ENCODE peak calls at places on chromosomes 7 and 10, in four cellular contexts. T is upper lobe of right lung, E is prostate gland, I is kidney epithelial cell. C is an unnamed sample.

GRCh38 chr10:65470986-65471385 is 1454.8 kb upstream of the LRRTM3 start:
- DNase-seq in T (no peak), E (no peak), I (no peak), C (no peak)

GRCh38 chr7:1933066-1933835 is 263.2 kb downstream of the ELFN1 start:
- DNase-seq in T (no peak), E (no peak), I (no peak), C (no peak)

GRCh38 chr7:22666732-22667131 is 60.3 kb upstream of the IL6 start:
- DNase-seq in T (no peak), E (no peak), I (no peak), C (no peak)

GRCh38 chr10:101054351-101054750 is 7.4 kb upstream of the KAZALD1 start:
- DNase-seq in T (no peak), E (no peak), I (no peak), C (no peak)

GRCh38 chr10:30357806-30358205 is 8.7 kb upstream of the MTPAP start:
- DNase-seq in T (no peak), E (no peak), I (no peak), C (no peak)

GRCh38 chr7:141654551-141654950 is 47.4 kb downstream of the DENND11 start:
- DNase-seq in T (no peak), E (peak), I (peak), C (peak)

GRCh38 chr10:44383749-44384600 is 922 bp downstream of the CXCL12 start:
- DNase-seq in T (peak), E (no peak), I (no peak), C (peak)

GRCh38 chr10:6516277-6516676 is 63.8 kb downstream of the PRKCQ start:
- DNase-seq in T (no peak), E (no peak), I (no peak), C (no peak)

DNA sequence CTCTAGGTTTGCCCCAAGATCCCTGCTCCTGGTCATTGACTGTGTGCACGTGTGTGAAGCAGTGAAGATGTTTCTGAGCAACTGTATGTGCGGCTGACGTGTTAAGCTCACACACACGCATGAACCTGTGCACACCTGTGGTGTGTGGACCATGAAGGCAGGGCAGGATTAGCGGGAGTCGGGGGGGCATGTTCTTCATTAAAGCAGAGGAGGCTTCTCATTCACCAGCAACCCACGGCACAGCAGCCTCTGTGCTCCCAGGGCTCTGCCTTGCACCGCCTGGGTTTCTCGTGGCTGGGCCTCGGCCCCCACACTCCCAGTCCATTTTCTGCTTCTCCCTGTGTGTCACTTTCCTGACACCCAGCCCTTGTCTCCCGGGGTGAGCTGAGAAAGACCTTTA is 824 bp upstream of the TACR2 start:
- DNase-seq in T (no peak), E (no peak), I (no peak), C (no peak)
- H3K4me3 ChIP-seq in T (no peak), E (no peak), I (no peak), C (no peak)

GRCh38 chr10:511101-511848 is 178.2 kb downstream of the DIP2C start:
- DNase-seq in T (peak), E (peak), I (peak), C (peak)
- H3K4me3 ChIP-seq in T (no peak), E (no peak), I (no peak), C (no peak)

DNA sequence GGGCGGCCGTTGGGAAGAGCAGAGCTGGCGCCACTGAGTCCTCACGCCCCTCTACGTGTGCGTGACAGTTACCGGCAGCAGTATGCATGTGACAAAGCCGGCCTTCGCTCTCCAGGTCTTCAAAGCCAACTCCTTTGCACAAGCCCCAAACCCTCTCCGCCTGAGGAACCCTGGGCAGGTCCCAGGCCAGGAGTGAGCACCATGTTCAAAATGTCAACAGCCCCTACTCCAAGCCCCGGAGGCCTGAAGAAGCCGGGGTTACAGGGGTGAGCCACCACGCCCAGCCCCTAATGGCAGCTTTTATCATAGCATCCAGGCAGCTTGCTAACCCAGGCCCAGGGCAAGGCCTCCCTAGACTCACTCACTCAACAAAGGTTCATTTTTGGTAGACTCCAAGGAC is 70.8 kb downstream of the OAT start:
- DNase-seq in T (peak), E (no peak), I (no peak), C (no peak)
- H3K4me3 ChIP-seq in T (no peak), E (no peak), I (no peak), C (no peak)

GRCh38 chr10:26368463-26368862 is 69.7 kb upstream of the APBB1IP start:
- DNase-seq in T (no peak), E (no peak), I (no peak), C (no peak)
- H3K4me3 ChIP-seq in T (no peak), E (no peak), I (no peak), C (no peak)

DNA sequence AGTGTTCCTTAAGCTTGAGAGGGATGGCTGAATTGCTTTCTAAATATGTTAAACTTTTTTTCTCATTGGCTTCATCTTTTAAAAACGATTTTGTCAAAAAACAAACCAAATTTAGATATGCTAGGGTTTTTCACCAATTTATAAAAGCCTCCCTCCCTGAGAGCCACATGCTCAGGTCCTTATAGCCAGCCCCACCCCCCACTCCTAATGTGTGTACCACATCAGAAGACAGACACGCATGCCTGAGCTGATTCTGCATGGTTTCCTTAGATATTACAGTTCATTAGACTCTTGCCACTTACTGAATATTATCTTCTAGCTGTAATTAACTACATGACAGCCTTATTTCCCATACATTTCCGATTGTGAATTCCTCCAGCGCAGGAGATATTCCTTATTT is 2.0 kb downstream of the CUL1 start:
- DNase-seq in T (no peak), E (no peak), I (no peak), C (peak)
- H3K4me3 ChIP-seq in T (peak), E (peak), I (peak), C (no peak)

GRCh38 chr7:32071466-32072091 is 1.4 kb upstream of the PDE1C start:
- DNase-seq in T (no peak), E (no peak), I (no peak), C (no peak)
- H3K4me3 ChIP-seq in T (peak), E (no peak), I (peak), C (peak)

GRCh38 chr7:108525985-108526767 is at the start of gene PNPLA8:
- DNase-seq in T (peak), E (peak), I (peak), C (peak)

GRCh38 chr7:108517951-108518350 is 8.0 kb downstream of the PNPLA8 start:
- DNase-seq in T (no peak), E (no peak), I (no peak), C (no peak)

GRCh38 chr7:108526768-108527017 is 758 bp upstream of the PNPLA8 start:
- DNase-seq in T (no peak), E (no peak), I (no peak), C (no peak)

GRCh38 chr7:108525327-108525984 is 479 bp downstream of the PNPLA8 start:
- DNase-seq in T (no peak), E (no peak), I (peak), C (no peak)

DNA sequence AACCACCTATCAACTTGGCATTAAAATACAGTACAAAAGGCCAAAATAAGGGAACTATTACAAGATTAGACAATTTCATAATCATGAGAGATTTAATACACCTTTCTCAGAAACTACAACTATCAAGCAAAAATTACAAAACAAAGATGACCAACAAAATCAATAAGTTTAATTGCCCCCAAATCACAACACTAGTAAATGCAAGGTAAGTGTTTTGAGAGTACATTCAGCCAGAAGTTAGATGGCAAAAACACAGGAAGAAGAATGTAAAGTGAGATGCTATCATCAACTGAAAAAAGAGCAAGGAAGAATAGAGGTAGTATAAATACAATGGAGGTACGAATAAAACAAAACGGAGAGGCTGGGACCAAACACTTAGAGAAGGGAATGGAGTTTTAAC is 3.2 kb downstream of the PNPLA8 start:
- DNase-seq in T (no peak), E (no peak), I (no peak), C (no peak)
- H3K4me3 ChIP-seq in T (no peak), E (no peak), I (no peak), C (no peak)

DNA sequence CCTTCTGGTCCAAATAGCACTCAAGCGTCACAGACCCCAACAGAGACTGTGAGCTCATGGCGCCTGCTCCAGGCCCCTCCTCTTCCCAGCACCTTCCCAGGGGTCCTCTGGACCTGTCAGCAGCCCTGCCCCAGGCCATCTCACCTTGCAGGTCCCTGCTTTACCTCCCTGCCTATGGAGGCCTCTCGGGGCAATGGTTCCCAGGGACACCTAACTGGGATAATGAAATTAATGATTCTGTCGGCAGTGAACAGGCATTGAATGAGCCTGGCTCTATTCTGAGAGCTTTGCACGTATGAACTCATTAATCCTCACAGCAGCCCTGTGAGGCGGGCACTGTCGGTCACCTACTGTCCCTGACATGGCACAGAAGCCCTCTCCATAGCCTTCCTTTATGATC is 22.9 kb downstream of the ADCYAP1R1 start:
- DNase-seq in T (peak), E (no peak), I (no peak), C (no peak)
- H3K4me3 ChIP-seq in T (no peak), E (no peak), I (no peak), C (no peak)

C was measured in heart right ventricle.